ENCODE peak calls at places on chromosomes 2 and 18, in eight cellular contexts. F is ovary, U is K562, N is upper lobe of left lung, O is A549, R is H1, P is suprapubic skin, G is SK-N-SH. K is an unnamed sample.
A peak's percentile ranks its signal among the peaks of the same experiment; 100 is the strongest.

GRCh38 chr2:120735750-120736170 is at the start of gene GLI2:
- DNase-seq in N (peak; percentile 94), R (peak; percentile 90), O (peak; percentile 89), G (peak; percentile 92), P (peak; percentile 86), U (peak; percentile 62), F (peak; percentile 85), K (peak; percentile 70)

GRCh38 chr2:237734905-237735623 is 63.5 kb upstream of the RBM44 start:
- DNase-seq in R (no peak), N (no peak), U (no peak), F (no peak), P (no peak), O (no peak), G (no peak), K (no peak)

GRCh38 chr2:39851251-39851650 is 72.2 kb upstream of the THUMPD2 start:
- DNase-seq in U (no peak), R (no peak), O (no peak), F (no peak), G (no peak), P (no peak), N (no peak), K (no peak)

GRCh38 chr18:8982416-8983183 is 119.9 kb upstream of the NDUFV2 start:
- DNase-seq in U (peak; percentile 85), N (no peak), R (no peak), O (peak; percentile 83), G (peak; percentile 61), F (no peak), P (no peak), K (peak; percentile 67)

GRCh38 chr2:162480067-162480466 is 136.1 kb downstream of the GCA start:
- DNase-seq in F (no peak), P (no peak), O (no peak), G (no peak), U (no peak), N (no peak), R (no peak), K (no peak)

GRCh38 chr18:37578886-37579513 is 13.4 kb upstream of the CELF4 start:
- DNase-seq in P (no peak), R (no peak), F (no peak), G (peak; percentile 72), O (peak; percentile 44), N (peak; percentile 26), U (peak; percentile 27), K (no peak)

GRCh38 chr2:222297600-222297935 is 1.2 kb downstream of the PAX3 start:
- DNase-seq in P (no peak), G (no peak), F (no peak), N (no peak), R (peak; percentile 61), U (no peak), O (no peak), K (no peak)

GRCh38 chr2:205865794-205866490 is 183.6 kb downstream of the NRP2 start:
- DNase-seq in O (no peak), R (no peak), U (no peak), G (peak; percentile 47), N (no peak), F (no peak), P (no peak), K (no peak)

GRCh38 chr18:23879126-23879525 is 135.4 kb upstream of the TTC39C start:
- DNase-seq in U (no peak), P (no peak), N (no peak), O (no peak), F (no peak), G (no peak), R (no peak), K (no peak)

GRCh38 chr2:165927353-165927752 is 26.2 kb downstream of the TTC21B start:
- DNase-seq in N (no peak), R (no peak), G (no peak), O (no peak), P (no peak), F (no peak), U (no peak), K (no peak)

DNA sequence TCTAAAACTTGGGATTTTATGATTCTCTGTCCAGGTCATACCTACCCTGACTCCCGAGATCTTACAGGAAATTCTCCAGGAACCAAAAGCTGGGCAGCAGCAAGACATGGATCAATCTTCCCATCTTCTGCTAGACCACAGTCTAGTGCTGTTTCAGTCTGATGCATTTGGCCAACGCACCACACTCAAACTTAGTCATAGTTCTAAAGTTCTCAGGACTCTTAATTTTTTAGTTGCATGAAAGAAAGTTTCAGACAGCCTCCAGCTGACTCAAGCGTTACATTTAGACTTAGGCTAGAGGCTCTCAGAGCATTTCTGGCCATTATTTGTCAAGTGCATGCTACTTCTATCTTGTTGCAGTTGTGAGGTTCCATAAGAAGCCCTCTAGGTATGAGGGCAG is 230.1 kb upstream of the CCDC150 start:
- DNase-seq in O (no peak), R (no peak), F (no peak), P (no peak), U (no peak), N (no peak), G (no peak), K (no peak)
- TF ChIP-seq EP300 in O (no peak), R (no peak), F (no peak), P (no peak), U (no peak), N (no peak), G (no peak), K (no peak)

GRCh38 chr18:5196253-5197031 is 615 bp downstream of the AKAIN1 start:
- DNase-seq in P (no peak), G (peak; percentile 22), R (peak; percentile 59), F (no peak), O (no peak), U (no peak), N (peak; percentile 34), K (no peak)
- H3K4me3 ChIP-seq in P (no peak overlapping the region), G (no peak overlapping the region), R (peak overlapping the region; percentile 71), F (no peak overlapping the region), O (no peak overlapping the region), U (no peak overlapping the region), N (no peak overlapping the region), K (no peak overlapping the region)

DNA sequence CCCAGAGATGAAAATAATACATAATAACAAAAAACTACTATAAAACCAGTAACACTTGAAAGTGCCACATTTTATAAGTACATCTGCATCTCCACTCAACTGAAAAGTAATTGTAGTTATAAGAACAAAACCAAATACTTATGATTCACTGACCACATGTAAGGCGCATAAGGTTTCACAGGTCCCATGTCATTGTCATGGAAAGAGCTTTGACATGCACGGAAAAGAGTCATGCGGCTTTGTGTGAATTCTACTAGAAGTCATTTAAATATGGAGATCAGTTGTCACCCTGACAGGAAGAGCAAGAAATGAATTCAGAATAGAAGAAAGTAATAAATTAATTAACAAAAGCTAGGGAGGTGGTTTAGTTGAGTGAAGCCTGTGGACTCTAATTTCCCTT is 459.1 kb downstream of the CDH2 start:
- DNase-seq in U (no peak), R (no peak), F (no peak), P (no peak), N (no peak), O (no peak), G (no peak), K (no peak)
- H3K27ac ChIP-seq in U (no peak overlapping the region), R (no peak overlapping the region), F (no peak overlapping the region), P (no peak overlapping the region), N (no peak overlapping the region), O (no peak overlapping the region), G (no peak overlapping the region), K (no peak overlapping the region)

GRCh38 chr2:152520759-152521158 is 185.8 kb downstream of the FMNL2 start:
- DNase-seq in G (no peak), F (no peak), O (no peak), P (no peak), R (no peak), U (no peak), N (no peak), K (no peak)

GRCh38 chr2:152518016-152518415 is 183.0 kb downstream of the FMNL2 start:
- DNase-seq in N (no peak), U (no peak), O (no peak), P (no peak), R (no peak), F (no peak), G (no peak), K (no peak)

GRCh38 chr2:152519581-152519952 is 184.6 kb downstream of the FMNL2 start:
- DNase-seq in F (no peak), R (no peak), P (no peak), N (no peak), O (no peak), U (no peak), G (no peak), K (no peak)

GRCh38 chr2:152523091-152523490 is 188.1 kb downstream of the FMNL2 start:
- DNase-seq in R (no peak), O (no peak), U (no peak), G (no peak), F (no peak), P (no peak), N (no peak), K (no peak)

GRCh38 chr2:152518656-152519580 is 183.9 kb downstream of the FMNL2 start:
- DNase-seq in N (no peak), G (no peak), U (no peak), O (no peak), P (no peak), F (no peak), R (no peak), K (no peak)
- TF ChIP-seq EP300 in N (no peak), G (no peak), U (no peak), O (no peak), P (no peak), F (no peak), R (no peak), K (no peak)

GRCh38 chr2:231412616-231412963 is 17.1 kb downstream of the B3GNT7 start:
- DNase-seq in N (no peak), P (no peak), F (no peak), U (no peak), R (no peak), G (peak; percentile 26), O (no peak), K (no peak)

GRCh38 chr2:231409773-231410172 is 14.3 kb downstream of the B3GNT7 start:
- DNase-seq in N (no peak), U (no peak), O (no peak), P (no peak), R (no peak), G (no peak), F (no peak), K (no peak)

GRCh38 chr2:231411237-231411636 is 15.7 kb downstream of the B3GNT7 start:
- DNase-seq in U (no peak), R (no peak), F (no peak), P (no peak), G (no peak), O (no peak), N (no peak), K (no peak)

GRCh38 chr2:231411871-231412615 is 16.5 kb downstream of the B3GNT7 start:
- DNase-seq in O (peak; percentile 84), P (no peak), N (peak; percentile 97), F (peak; percentile 93), U (no peak), R (peak; percentile 98), G (peak; percentile 97), K (peak; percentile 87)

GRCh38 chr2:231410293-231411004 is 14.9 kb downstream of the B3GNT7 start:
- DNase-seq in N (no peak), G (no peak), R (peak; percentile 90), P (no peak), O (peak; percentile 33), U (peak; percentile 22), F (no peak), K (no peak)
- H3K4me3 ChIP-seq in N (no peak overlapping the region), G (no peak overlapping the region), R (peak overlapping the region; percentile 62), P (no peak overlapping the region), O (no peak overlapping the region), U (no peak overlapping the region), F (no peak overlapping the region), K (no peak overlapping the region)

DNA sequence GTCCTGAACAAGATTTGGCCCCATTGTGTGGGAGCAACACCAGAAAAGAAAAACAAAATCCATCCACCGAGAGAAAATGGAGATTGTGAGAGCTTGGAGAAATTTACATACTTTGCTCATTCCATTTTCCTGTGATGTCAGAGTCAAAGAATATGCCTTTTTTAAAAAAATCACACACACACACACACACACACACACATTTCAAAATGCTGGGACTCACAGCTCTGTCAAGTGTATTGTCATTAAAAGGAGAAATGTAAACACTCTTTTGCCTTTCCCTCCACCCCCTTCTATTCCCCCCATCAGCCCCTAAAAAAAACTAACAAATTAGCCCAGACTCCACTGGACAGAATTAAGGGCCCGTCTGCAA is 52.4 kb upstream of the CTAGE1 start:
- DNase-seq in O (no peak), F (no peak), R (no peak), N (no peak), U (no peak), G (no peak), P (no peak), K (no peak)
- H3K27ac ChIP-seq in O (peak overlapping the region; percentile 94), F (peak overlapping the region; percentile 57), R (no peak overlapping the region), N (peak overlapping the region; percentile 82), U (no peak overlapping the region), G (no peak overlapping the region), P (no peak overlapping the region), K (peak overlapping the region; percentile 72)

K was measured in stomach.